ENCODE peak calls at places on chromosomes 5 and 9, in nine cellular contexts. P is GM12864, I is fibroblast of mammary gland, V is astrocyte of the cerebellum, X is uterus, D is mucosa of descending colon, M is right atrium auricular region, A is kidney epithelial cell, C is sigmoid colon. F is an unnamed sample.

GRCh38 chr5:89213584-89213983 is 330.6 kb upstream of the MEF2C start:
- DNase-seq in P (no peak), I (peak), V (peak), X (no peak), D (peak), M (no peak), A (peak), C (no peak), F (peak)

GRCh38 chr5:54302267-54302687 is 8.1 kb downstream of the ARL15 start:
- DNase-seq in P (no peak), I (peak), V (peak), X (no peak), D (no peak), M (no peak), A (no peak), C (no peak), F (no peak)

GRCh38 chr5:1312993-1313833 is 18.3 kb upstream of the TERT start:
- DNase-seq in P (peak), I (no peak), V (no peak), X (no peak), D (no peak), M (no peak), A (no peak), C (peak), F (no peak)

GRCh38 chr5:137666109-137666850 is 69.6 kb downstream of the KLHL3 start:
- DNase-seq in P (peak), I (peak), V (no peak), X (no peak), D (no peak), M (peak), A (no peak), C (no peak), F (no peak)

GRCh38 chr5:137344723-137345322 is 154.3 kb downstream of the SPOCK1 start:
- DNase-seq in P (peak), I (peak), V (peak), X (no peak), D (peak), M (peak), A (no peak), C (peak), F (no peak)

GRCh38 chr9:31236344-31236743 is 1148.1 kb upstream of the ACO1 start:
- DNase-seq in P (no peak), I (no peak), V (no peak), X (no peak), D (no peak), M (no peak), A (no peak), C (no peak), F (no peak)

GRCh38 chr5:135708481-135708880 is 126.0 kb upstream of the SLC25A48 start:
- DNase-seq in P (no peak), I (no peak), V (no peak), X (no peak), D (no peak), M (no peak), A (no peak), C (no peak), F (no peak)

GRCh38 chr5:2989517-2989916 is 238.0 kb upstream of the IRX2 start:
- DNase-seq in P (no peak), I (no peak), V (no peak), X (no peak), D (no peak), M (no peak), A (no peak), C (no peak), F (no peak)

GRCh38 chr5:120446068-120446492 is 18.0 kb upstream of the PRR16 start:
- DNase-seq in P (no peak), I (peak), V (peak), X (peak), D (peak), M (no peak), A (no peak), C (no peak), F (peak)

GRCh38 chr5:173781826-173782670 is 106.1 kb upstream of the CPEB4 start:
- DNase-seq in P (peak), I (peak), V (peak), X (peak), D (peak), M (peak), A (peak), C (peak), F (no peak)

GRCh38 chr5:6504677-6505414 is 56.2 kb downstream of the UBE2QL1 start:
- DNase-seq in P (no peak), I (peak), V (peak), X (no peak), D (no peak), M (no peak), A (peak), C (no peak), F (no peak)

GRCh38 chr5:78504726-78505431 is 143.7 kb downstream of the LHFPL2 start:
- DNase-seq in P (no peak), I (peak), V (peak), X (peak), D (peak), M (peak), A (peak), C (peak), F (peak)

GRCh38 chr5:138662599-138662998 is 87.4 kb upstream of the HSPA9 start:
- DNase-seq in P (no peak), I (no peak), V (no peak), X (no peak), D (no peak), M (no peak), A (no peak), C (no peak), F (no peak)

GRCh38 chr5:159504857-159505304 is 174.6 kb upstream of the IL12B start:
- DNase-seq in P (no peak), I (peak), V (peak), X (peak), D (peak), M (peak), A (no peak), C (peak), F (no peak)

GRCh38 chr9:97982191-97982718 is 886 bp upstream of the ANP32B start:
- DNase-seq in P (no peak), I (peak), V (no peak), X (no peak), D (peak), M (no peak), A (no peak), C (no peak), F (no peak)

GRCh38 chr5:169001392-169001791 is 299.5 kb downstream of the SLIT3 start:
- DNase-seq in P (no peak), I (no peak), V (no peak), X (no peak), D (no peak), M (no peak), A (no peak), C (no peak), F (no peak)

GRCh38 chr9:122084276-122084675 is 8.8 kb downstream of the TTLL11 start:
- DNase-seq in P (no peak), I (no peak), V (no peak), X (no peak), D (no peak), M (no peak), A (no peak), C (no peak), F (no peak)

GRCh38 chr9:114150608-114151007 is 4.7 kb upstream of the COL27A1 start:
- DNase-seq in P (no peak), I (no peak), V (no peak), X (no peak), D (no peak), M (no peak), A (no peak), C (no peak), F (no peak)

GRCh38 chr9:136995772-136996308 is 528 bp downstream of the CLIC3 start:
- DNase-seq in P (no peak), I (peak), V (no peak), X (no peak), D (peak), M (no peak), A (no peak), C (no peak), F (no peak)

GRCh38 chr9:13885258-13885657 is 428.7 kb downstream of the NFIB start:
- DNase-seq in P (no peak), I (no peak), V (no peak), X (no peak), D (no peak), M (no peak), A (no peak), C (no peak), F (no peak)

GRCh38 chr5:174567506-174568141 is 156.8 kb upstream of the MSX2 start:
- DNase-seq in P (no peak), I (no peak), V (no peak), X (no peak), D (no peak), M (no peak), A (no peak), C (no peak), F (no peak)

GRCh38 chr9:3909966-3910650 is 384.3 kb upstream of the RFX3 start:
- DNase-seq in P (no peak), I (peak), V (no peak), X (no peak), D (no peak), M (no peak), A (no peak), C (no peak), F (no peak)

GRCh38 chr9:70218767-70219166 is 40.0 kb upstream of the SMC5 start:
- DNase-seq in P (no peak), I (peak), V (no peak), X (no peak), D (no peak), M (no peak), A (no peak), C (no peak), F (no peak)

GRCh38 chr5:53503819-53504218 is 23.4 kb downstream of the FST start:
- DNase-seq in P (no peak), I (peak), V (no peak), X (no peak), D (no peak), M (no peak), A (no peak), C (no peak), F (no peak)

GRCh38 chr5:79875230-79875629 is 115.8 kb downstream of the MTX3 start:
- DNase-seq in P (no peak), I (peak), V (no peak), X (no peak), D (no peak), M (no peak), A (no peak), C (no peak), F (no peak)

GRCh38 chr9:99666571-99666970 is 155.1 kb upstream of the NR4A3 start:
- DNase-seq in P (peak), I (peak), V (no peak), X (no peak), D (no peak), M (no peak), A (no peak), C (no peak), F (no peak)

GRCh38 chr5:40497573-40497972 is 182.1 kb upstream of the PTGER4 start:
- DNase-seq in P (no peak), I (no peak), V (no peak), X (no peak), D (no peak), M (no peak), A (no peak), C (no peak), F (peak)

GRCh38 chr5:168529361-168530234 is 493 bp downstream of the FBLL1 start:
- DNase-seq in P (no peak), I (no peak), V (no peak), X (no peak), D (no peak), M (no peak), A (no peak), C (no peak), F (no peak)

GRCh38 chr9:113614843-113615648 is 151.5 kb downstream of the RGS3 start:
- DNase-seq in P (no peak), I (peak), V (peak), X (peak), D (peak), M (peak), A (no peak), C (no peak), F (no peak)

GRCh38 chr5:13921573-13921972 is 22.9 kb downstream of the DNAH5 start:
- DNase-seq in P (no peak), I (peak), V (no peak), X (no peak), D (no peak), M (no peak), A (peak), C (no peak), F (no peak)

GRCh38 chr5:180669661-180670060 is 20.3 kb upstream of the FLT4 start:
- DNase-seq in P (no peak), I (no peak), V (no peak), X (no peak), D (no peak), M (no peak), A (no peak), C (no peak), F (no peak)

GRCh38 chr9:76560481-76560891 is 101.5 kb downstream of the GCNT1 start:
- DNase-seq in P (no peak), I (peak), V (peak), X (no peak), D (peak), M (no peak), A (no peak), C (no peak), F (peak)

GRCh38 chr9:104412238-104412637 is 91.8 kb upstream of the OR13F1 start:
- DNase-seq in P (no peak), I (peak), V (no peak), X (no peak), D (no peak), M (no peak), A (no peak), C (no peak), F (no peak)

DNA sequence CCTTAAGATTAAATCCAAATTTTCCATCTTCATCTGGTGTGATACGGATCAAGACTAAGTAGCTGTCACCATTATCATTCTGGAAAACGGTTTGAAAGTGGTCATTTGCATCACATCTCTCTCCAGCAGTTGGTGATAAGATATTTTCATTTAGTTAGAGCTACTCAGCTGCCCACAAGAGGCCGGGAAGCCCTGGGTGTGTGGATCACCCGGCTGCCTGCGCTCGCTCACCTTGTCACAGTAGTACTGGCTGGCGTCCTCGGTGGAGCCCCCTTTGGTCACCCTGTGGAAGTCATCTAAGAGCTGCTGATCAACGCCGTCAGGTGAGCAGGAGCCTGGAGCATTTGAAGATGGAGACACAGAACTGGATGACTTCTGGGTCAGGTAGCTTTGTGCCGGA is 88.1 kb downstream of the PTPN3 start:
- DNase-seq in P (no peak), I (no peak), V (no peak), X (no peak), D (no peak), M (no peak), A (no peak), C (no peak), F (no peak)
- TF ChIP-seq CTCF in P (peak), I (no peak), V (peak), X (no peak), D (no peak), M (no peak), A (peak), C (no peak), F (peak)

DNA sequence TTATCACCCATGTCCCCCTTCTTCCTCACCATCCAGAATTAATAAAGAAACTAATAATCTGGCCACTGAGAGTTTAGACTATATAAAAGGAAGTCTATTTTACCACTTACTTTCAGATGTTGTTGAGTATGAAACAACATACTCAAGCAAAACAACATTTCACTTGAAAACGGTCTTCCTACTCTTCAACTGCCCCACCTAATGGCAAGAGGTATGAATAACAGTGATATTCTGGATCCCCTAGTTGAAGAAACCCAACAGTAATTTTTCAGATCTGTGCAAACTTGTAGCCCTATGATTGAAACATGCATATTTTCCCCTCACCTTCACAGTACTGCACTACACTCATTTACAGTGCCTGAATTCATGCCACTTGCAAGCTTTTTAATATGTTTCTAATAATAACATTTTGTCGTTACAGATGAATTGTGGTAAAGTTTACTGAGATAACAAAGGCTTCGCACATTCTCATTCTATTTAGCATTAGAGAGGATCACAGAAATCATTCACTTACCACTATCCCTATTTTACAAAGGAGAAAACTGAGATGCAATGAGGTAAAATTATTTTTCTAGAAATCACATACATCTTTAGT is 267.9 kb upstream of the PDE4D start:
- DNase-seq in P (peak), I (peak), V (no peak), X (no peak), D (peak), M (no peak), A (no peak), C (no peak), F (peak)
- H3K4me3 ChIP-seq in P (no peak), I (no peak), V (no peak), X (no peak), D (no peak), M (no peak), A (no peak), C (no peak), F (no peak)

DNA sequence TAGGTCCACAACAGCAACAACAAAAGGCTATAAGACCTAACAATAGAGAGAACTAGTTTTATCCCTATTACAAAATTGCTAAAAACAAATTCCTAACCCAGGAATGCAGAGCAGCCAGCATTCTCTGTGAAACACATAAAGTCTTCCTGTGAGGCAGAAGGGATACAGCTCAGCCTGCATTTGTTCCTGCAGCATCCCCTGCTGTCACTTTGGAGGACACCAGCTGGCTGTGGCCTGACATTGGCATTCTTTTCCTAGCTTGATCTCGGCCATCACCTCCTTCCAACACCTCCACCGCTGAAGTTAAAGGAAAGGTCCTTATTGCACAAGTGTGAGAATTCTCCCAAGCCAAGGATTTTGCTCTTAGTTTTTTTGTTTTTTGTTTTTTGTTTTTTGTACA is 186.1 kb downstream of the SNCAIP start:
- DNase-seq in P (no peak), I (no peak), V (no peak), X (no peak), D (no peak), M (no peak), A (no peak), C (no peak), F (no peak)
- TF ChIP-seq CTCF in P (peak), I (no peak), V (peak), X (no peak), D (no peak), M (peak), A (peak), C (no peak), F (peak)

GRCh38 chr5:25573691-25574090 is 928.9 kb upstream of the CDH10 start:
- DNase-seq in P (no peak), I (no peak), V (no peak), X (no peak), D (no peak), M (no peak), A (no peak), C (no peak), F (no peak)

GRCh38 chr5:25570067-25570583 is 925.3 kb upstream of the CDH10 start:
- DNase-seq in P (no peak), I (no peak), V (no peak), X (no peak), D (no peak), M (no peak), A (no peak), C (no peak), F (no peak)

GRCh38 chr5:25567881-25568280 is 923.1 kb upstream of the CDH10 start:
- DNase-seq in P (no peak), I (no peak), V (no peak), X (no peak), D (no peak), M (no peak), A (no peak), C (no peak), F (no peak)

GRCh38 chr5:25568294-25568693 is 923.5 kb upstream of the CDH10 start:
- DNase-seq in P (no peak), I (no peak), V (no peak), X (no peak), D (no peak), M (no peak), A (no peak), C (no peak), F (no peak)

DNA sequence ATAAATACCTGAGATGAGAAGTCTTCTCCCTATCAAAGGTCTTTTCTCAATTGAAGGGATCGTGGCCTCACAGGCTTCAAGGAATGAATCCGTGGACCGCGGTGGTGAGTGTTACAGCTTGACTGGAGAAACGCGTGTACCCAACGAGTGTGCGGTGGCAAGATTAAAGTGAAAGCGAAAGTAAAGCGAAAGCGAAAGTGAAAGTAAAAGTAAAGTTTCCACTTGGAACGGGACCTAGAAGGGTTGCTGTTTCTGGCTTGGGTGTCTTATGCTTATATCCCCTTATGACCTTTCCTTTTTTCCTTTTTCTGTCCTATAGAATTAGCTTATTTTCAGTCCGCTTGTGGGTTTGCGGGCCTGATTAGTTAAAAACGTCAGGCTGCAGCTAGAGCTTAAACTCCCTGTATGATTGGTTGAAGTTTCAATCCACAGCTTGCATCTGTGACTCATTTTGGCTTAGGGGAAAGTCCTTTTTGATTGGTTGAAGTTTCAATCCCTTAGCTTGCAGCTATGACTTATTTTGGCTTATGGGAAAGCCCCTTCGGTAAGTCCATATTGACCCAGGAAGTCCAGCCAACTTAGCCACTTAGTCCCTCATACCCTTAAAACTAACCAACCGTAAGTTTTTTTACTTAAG is 924.3 kb upstream of the CDH10 start:
- DNase-seq in P (no peak), I (no peak), V (no peak), X (no peak), D (no peak), M (no peak), A (no peak), C (no peak), F (no peak)
- H3K4me3 ChIP-seq in P (no peak), I (no peak), V (no peak), X (no peak), D (no peak), M (no peak), A (no peak), C (no peak), F (no peak)

F was measured in retinal pigment epithelial cell.